ENCODE peak calls at places on chromosome 10, in ten cellular contexts. G is Panc1, Y is astrocyte, K is lung, X is stomach, Q is OCI-LY7, U is AG09309, O is tibial artery, H is A549, I is kidney epithelial cell. M is an unnamed sample.

GRCh38 chr10:3186365-3186764 is 13.8 kb upstream of the PITRM1 start:
- DNase-seq in G (no peak), Y (no peak), K (no peak), X (no peak), Q (no peak), U (no peak), O (no peak), H (no peak), I (no peak), M (no peak)

GRCh38 chr10:43054593-43054992 is 22.3 kb upstream of the RET start:
- DNase-seq in G (no peak), Y (no peak), K (no peak), X (no peak), Q (no peak), U (no peak), O (no peak), H (no peak), I (no peak), M (no peak)

GRCh38 chr10:114426476-114426875 is 22.2 kb upstream of the AFAP1L2 start:
- DNase-seq in G (no peak), Y (no peak), K (no peak), X (no peak), Q (no peak), U (no peak), O (no peak), H (no peak), I (no peak), M (no peak)

GRCh38 chr10:49631975-49632374 is 18.1 kb downstream of the CHAT start:
- DNase-seq in G (no peak), Y (no peak), K (no peak), X (no peak), Q (no peak), U (no peak), O (no peak), H (no peak), I (no peak), M (no peak)

GRCh38 chr10:107728807-107729206 is 564.3 kb upstream of the SORCS1 start:
- DNase-seq in G (no peak), Y (no peak), K (no peak), X (no peak), Q (no peak), U (no peak), O (no peak), H (no peak), I (no peak), M (no peak)

GRCh38 chr10:4025339-4025738 is 240.3 kb upstream of the KLF6 start:
- DNase-seq in G (no peak), Y (no peak), K (no peak), X (no peak), Q (no peak), U (no peak), O (no peak), H (no peak), I (no peak), M (no peak)

GRCh38 chr10:77993612-77994011 is 35.7 kb downstream of the POLR3A start:
- DNase-seq in G (no peak), Y (no peak), K (no peak), X (no peak), Q (no peak), U (no peak), O (no peak), H (no peak), I (no peak), M (no peak)

GRCh38 chr10:110057461-110057860 is 49.7 kb downstream of the ADD3 start:
- DNase-seq in G (no peak), Y (no peak), K (no peak), X (no peak), Q (no peak), U (peak; percentile 37), O (no peak), H (no peak), I (no peak), M (no peak)

GRCh38 chr10:43138757-43139241 is 554 bp downstream of the CSGALNACT2 start:
- DNase-seq in G (no peak), Y (peak; percentile 34), K (no peak), X (no peak), Q (peak; percentile 72), U (no peak), O (no peak), H (peak; percentile 38), I (no peak), M (no peak)

GRCh38 chr10:47190802-47191450 is 109.1 kb upstream of the GDF10 start:
- DNase-seq in G (no peak), Y (no peak), K (no peak), X (no peak), Q (no peak), U (no peak), O (no peak), H (no peak), I (no peak), M (no peak)

GRCh38 chr10:33571616-33572015 is 237.1 kb upstream of the NRP1 start:
- DNase-seq in G (no peak), Y (peak; percentile 53), K (no peak), X (no peak), Q (no peak), U (no peak), O (no peak), H (no peak), I (peak; percentile 54), M (no peak)

GRCh38 chr10:123538401-123539320 is 127.5 kb upstream of the GPR26 start:
- DNase-seq in G (no peak), Y (no peak), K (no peak), X (no peak), Q (no peak), U (no peak), O (no peak), H (no peak), I (no peak), M (no peak)

GRCh38 chr10:17685227-17685840 is 41.4 kb downstream of the STAM start:
- DNase-seq in G (no peak), Y (no peak), K (no peak), X (no peak), Q (no peak), U (no peak), O (no peak), H (no peak), I (no peak), M (no peak)

GRCh38 chr10:96618648-96619047 is 31.8 kb upstream of the TM9SF3 start:
- DNase-seq in G (no peak), Y (no peak), K (no peak), X (peak; percentile 74), Q (no peak), U (no peak), O (peak; percentile 30), H (no peak), I (no peak), M (no peak)

GRCh38 chr10:63901228-63901627 is 380.0 kb downstream of the REEP3 start:
- DNase-seq in G (no peak), Y (no peak), K (no peak), X (no peak), Q (peak; percentile 2), U (no peak), O (no peak), H (no peak), I (no peak), M (no peak)

GRCh38 chr10:107442035-107442505 is 277.6 kb upstream of the SORCS1 start:
- DNase-seq in G (no peak), Y (peak; percentile 43), K (no peak), X (no peak), Q (no peak), U (no peak), O (no peak), H (no peak), I (peak; percentile 70), M (no peak)

GRCh38 chr10:78913219-78914059 is 155.3 kb upstream of the ZMIZ1 start:
- DNase-seq in G (no peak), Y (no peak), K (no peak), X (peak; percentile 73), Q (peak; percentile 58), U (no peak), O (no peak), H (no peak), I (no peak), M (no peak)

GRCh38 chr10:5711637-5712036 is 27.0 kb downstream of the TASOR2 start:
- DNase-seq in G (no peak), Y (no peak), K (no peak), X (no peak), Q (no peak), U (no peak), O (no peak), H (no peak), I (no peak), M (no peak)

GRCh38 chr10:110212119-110213006 is 5.0 kb downstream of the MXI1 start:
- DNase-seq in G (no peak), Y (no peak), K (peak; percentile 44), X (peak; percentile 40), Q (peak; percentile 74), U (no peak), O (peak; percentile 42), H (no peak), I (no peak), M (no peak)

DNA sequence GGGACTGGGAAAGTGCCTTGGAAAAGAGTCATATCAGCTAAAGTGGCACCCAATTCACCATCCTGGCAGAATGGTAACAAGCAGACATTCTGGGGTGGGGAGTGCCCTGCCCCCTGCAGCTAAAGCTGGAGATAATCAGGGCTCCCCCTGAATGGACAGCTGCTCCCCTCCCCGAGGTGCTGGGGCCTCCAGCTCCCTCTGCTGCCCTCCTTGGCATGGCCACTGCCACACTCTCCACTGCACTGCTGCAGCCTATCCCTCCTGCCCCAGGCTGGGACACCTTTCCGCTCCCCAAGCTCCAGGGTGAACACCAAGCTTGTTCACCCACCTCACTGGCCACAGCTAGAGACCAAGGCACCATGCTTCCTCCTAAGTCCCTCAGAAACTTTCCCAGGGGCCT is 9.8 kb upstream of the PARD3 start:
- DNase-seq in G (no peak), Y (no peak), K (no peak), X (no peak), Q (no peak), U (no peak), O (no peak), H (no peak), I (no peak), M (no peak)
- TF ChIP-seq CTCF in G (peak; percentile 51), Y (no peak), K (no peak), X (no peak), Q (no peak), U (peak; percentile 40), O (no peak), H (peak; percentile 31), I (peak; percentile 38), M (peak; percentile 19)

GRCh38 chr10:76040107-76040829 is 608.8 kb downstream of the LRMDA start:
- DNase-seq in G (no peak), Y (no peak), K (no peak), X (no peak), Q (no peak), U (no peak), O (no peak), H (no peak), I (no peak), M (no peak)
- TF ChIP-seq CTCF in G (no peak), Y (no peak), K (no peak), X (no peak), Q (no peak), U (no peak), O (no peak), H (no peak), I (peak; percentile 12), M (no peak)

GRCh38 chr10:104143829-104144228 is 21.9 kb downstream of the SFR1 start:
- DNase-seq in G (no peak), Y (no peak), K (no peak), X (no peak), Q (peak; percentile 12), U (no peak), O (no peak), H (no peak), I (no peak), M (no peak)
- TF ChIP-seq CTCF in G (no peak), Y (no peak), K (no peak), X (no peak), Q (no peak), U (no peak), O (no peak), H (no peak), I (no peak), M (no peak)

GRCh38 chr10:76197293-76197692 is 765.9 kb downstream of the LRMDA start:
- DNase-seq in G (no peak), Y (no peak), K (no peak), X (no peak), Q (no peak), U (no peak), O (no peak), H (no peak), I (no peak), M (no peak)
- TF ChIP-seq CTCF in G (no peak), Y (no peak), K (no peak), X (no peak), Q (no peak), U (no peak), O (no peak), H (no peak), I (no peak), M (no peak)

M was measured in osteocyte.